ENCODE peak calls at places on chromosomes 6 and 20, in seven cellular contexts. One of them, this sample, is unnamed.

GRCh38 chr20:5197847-5198650 is 71.2 kb downstream of the CDS2 start:
- DNase-seq in stimulated activated CD8-positive, alpha-beta memory T cell treated with anti-CD3 and anti-CD28 coated beads, Interleukin-4, amount 100 ng/mL, for 1 hour: no peak
- DNase-seq in CD8-positive, alpha-beta memory T cell: no peak
- DNase-seq in NCI-H2171: no peak
- DNase-seq in left lung: no peak
- DNase-seq in B cell: no peak
- DNase-seq in RWPE1: no peak
- DNase-seq in this sample: no peak

GRCh38 chr6:118606858-118607257 is 44.5 kb downstream of the CEP85L start:
- DNase-seq in stimulated activated CD8-positive, alpha-beta memory T cell treated with anti-CD3 and anti-CD28 coated beads, Interleukin-4, amount 100 ng/mL, for 1 hour: no peak
- DNase-seq in CD8-positive, alpha-beta memory T cell: no peak
- DNase-seq in NCI-H2171: no peak
- DNase-seq in left lung: no peak
- DNase-seq in B cell: no peak
- DNase-seq in RWPE1: no peak
- DNase-seq in this sample: no peak

GRCh38 chr6:132993738-132994137 is 179.4 kb downstream of the RPS12 start:
- DNase-seq in stimulated activated CD8-positive, alpha-beta memory T cell treated with anti-CD3 and anti-CD28 coated beads, Interleukin-4, amount 100 ng/mL, for 1 hour: no peak
- DNase-seq in CD8-positive, alpha-beta memory T cell: no peak
- DNase-seq in NCI-H2171: no peak
- DNase-seq in left lung: no peak
- DNase-seq in B cell: no peak
- DNase-seq in RWPE1: no peak
- DNase-seq in this sample: no peak

GRCh38 chr6:36590237-36590636 is 3.9 kb upstream of the SRSF3 start:
- DNase-seq in stimulated activated CD8-positive, alpha-beta memory T cell treated with anti-CD3 and anti-CD28 coated beads, Interleukin-4, amount 100 ng/mL, for 1 hour: no peak
- DNase-seq in CD8-positive, alpha-beta memory T cell: no peak
- DNase-seq in NCI-H2171: no peak
- DNase-seq in left lung: no peak
- DNase-seq in B cell: no peak
- DNase-seq in RWPE1: peak; percentile 83
- DNase-seq in this sample: no peak

GRCh38 chr20:52991783-52992182 is 19.6 kb downstream of the TSHZ2 start:
- DNase-seq in stimulated activated CD8-positive, alpha-beta memory T cell treated with anti-CD3 and anti-CD28 coated beads, Interleukin-4, amount 100 ng/mL, for 1 hour: no peak
- DNase-seq in CD8-positive, alpha-beta memory T cell: no peak
- DNase-seq in NCI-H2171: no peak
- DNase-seq in left lung: no peak
- DNase-seq in B cell: no peak
- DNase-seq in RWPE1: no peak
- DNase-seq in this sample: no peak

GRCh38 chr6:123520208-123520607 is 116.5 kb downstream of the TRDN start:
- DNase-seq in stimulated activated CD8-positive, alpha-beta memory T cell treated with anti-CD3 and anti-CD28 coated beads, Interleukin-4, amount 100 ng/mL, for 1 hour: no peak
- DNase-seq in CD8-positive, alpha-beta memory T cell: no peak
- DNase-seq in NCI-H2171: no peak
- DNase-seq in left lung: no peak
- DNase-seq in B cell: no peak
- DNase-seq in RWPE1: no peak
- DNase-seq in this sample: no peak

GRCh38 chr6:170269873-170270541 is 20.9 kb downstream of the DLL1 start:
- DNase-seq in stimulated activated CD8-positive, alpha-beta memory T cell treated with anti-CD3 and anti-CD28 coated beads, Interleukin-4, amount 100 ng/mL, for 1 hour: no peak
- DNase-seq in CD8-positive, alpha-beta memory T cell: no peak
- DNase-seq in NCI-H2171: peak; percentile 58
- DNase-seq in left lung: no peak
- DNase-seq in B cell: no peak
- DNase-seq in RWPE1: no peak
- DNase-seq in this sample: no peak

GRCh38 chr6:160010067-160010466 is 41.2 kb downstream of the IGF2R start:
- DNase-seq in stimulated activated CD8-positive, alpha-beta memory T cell treated with anti-CD3 and anti-CD28 coated beads, Interleukin-4, amount 100 ng/mL, for 1 hour: no peak
- DNase-seq in CD8-positive, alpha-beta memory T cell: no peak
- DNase-seq in NCI-H2171: no peak
- DNase-seq in left lung: no peak
- DNase-seq in B cell: no peak
- DNase-seq in RWPE1: no peak
- DNase-seq in this sample: no peak

GRCh38 chr6:105179244-105180065 is at the start of gene POPDC3:
- DNase-seq in stimulated activated CD8-positive, alpha-beta memory T cell treated with anti-CD3 and anti-CD28 coated beads, Interleukin-4, amount 100 ng/mL, for 1 hour: no peak
- DNase-seq in CD8-positive, alpha-beta memory T cell: no peak
- DNase-seq in NCI-H2171: no peak
- DNase-seq in left lung: no peak
- DNase-seq in B cell: no peak
- DNase-seq in RWPE1: peak; percentile 30
- DNase-seq in this sample: no peak

GRCh38 chr20:53679597-53680309 is 86.1 kb upstream of the ZNF217 start:
- DNase-seq in stimulated activated CD8-positive, alpha-beta memory T cell treated with anti-CD3 and anti-CD28 coated beads, Interleukin-4, amount 100 ng/mL, for 1 hour: no peak
- DNase-seq in CD8-positive, alpha-beta memory T cell: no peak
- DNase-seq in NCI-H2171: no peak
- DNase-seq in left lung: no peak
- DNase-seq in B cell: no peak
- DNase-seq in RWPE1: no peak
- DNase-seq in this sample: no peak

GRCh38 chr20:59177266-59178250 is 13.9 kb downstream of the ZNF831 start:
- DNase-seq in stimulated activated CD8-positive, alpha-beta memory T cell treated with anti-CD3 and anti-CD28 coated beads, Interleukin-4, amount 100 ng/mL, for 1 hour: no peak
- DNase-seq in CD8-positive, alpha-beta memory T cell: peak; percentile 68
- DNase-seq in NCI-H2171: no peak
- DNase-seq in left lung: no peak
- DNase-seq in B cell: no peak
- DNase-seq in RWPE1: no peak
- DNase-seq in this sample: no peak

GRCh38 chr6:95431637-95432228 is 145.6 kb upstream of the MANEA start:
- DNase-seq in stimulated activated CD8-positive, alpha-beta memory T cell treated with anti-CD3 and anti-CD28 coated beads, Interleukin-4, amount 100 ng/mL, for 1 hour: no peak
- DNase-seq in CD8-positive, alpha-beta memory T cell: peak; percentile 10
- DNase-seq in NCI-H2171: no peak
- DNase-seq in left lung: no peak
- DNase-seq in B cell: peak; percentile 27
- DNase-seq in RWPE1: peak; percentile 34
- DNase-seq in this sample: no peak

GRCh38 chr6:134009876-134010275 is 42.5 kb downstream of the SLC2A12 start:
- DNase-seq in stimulated activated CD8-positive, alpha-beta memory T cell treated with anti-CD3 and anti-CD28 coated beads, Interleukin-4, amount 100 ng/mL, for 1 hour: no peak
- DNase-seq in CD8-positive, alpha-beta memory T cell: no peak
- DNase-seq in NCI-H2171: no peak
- DNase-seq in left lung: no peak
- DNase-seq in B cell: no peak
- DNase-seq in RWPE1: no peak
- DNase-seq in this sample: no peak

GRCh38 chr6:105985098-105985815 is 100.9 kb upstream of the PRDM1 start:
- DNase-seq in stimulated activated CD8-positive, alpha-beta memory T cell treated with anti-CD3 and anti-CD28 coated beads, Interleukin-4, amount 100 ng/mL, for 1 hour: no peak
- DNase-seq in CD8-positive, alpha-beta memory T cell: no peak
- DNase-seq in NCI-H2171: no peak
- DNase-seq in left lung: no peak
- DNase-seq in B cell: no peak
- DNase-seq in RWPE1: no peak
- DNase-seq in this sample: no peak